ENCODE peak calls at places on chromosomes 1 and 21, in four cellular contexts. V is astrocyte of the cerebellum, H is adipocyte, U is heart left ventricle. D is an unnamed sample.

GRCh38 chr1:25167269-25168192 is 64.8 kb downstream of the SYF2 start:
- DNase-seq in V (no peak), H (no peak), U (no peak), D (no peak)

GRCh38 chr1:55334797-55335196 is 119.6 kb upstream of the USP24 start:
- DNase-seq in V (no peak), H (no peak), U (no peak), D (no peak)

GRCh38 chr1:153032677-153033308 is 1.8 kb downstream of the SPRR1B start:
- DNase-seq in V (no peak), H (peak), U (no peak), D (peak)

GRCh38 chr1:166915941-166916340 is 39.9 kb upstream of the TADA1 start:
- DNase-seq in V (peak), H (no peak), U (no peak), D (peak)

GRCh38 chr1:86933562-86934377 is 19.3 kb downstream of the HS2ST1 start:
- DNase-seq in V (no peak), H (no peak), U (no peak), D (no peak)

GRCh38 chr1:18965206-18966173 is 9.0 kb upstream of the IFFO2 start:
- DNase-seq in V (no peak), H (peak), U (no peak), D (no peak)

GRCh38 chr1:205041998-205042910 is 758 bp upstream of the CNTN2 start:
- DNase-seq in V (no peak), H (no peak), U (no peak), D (no peak)

GRCh38 chr1:181551249-181551648 is 67.9 kb downstream of the CACNA1E start:
- DNase-seq in V (no peak), H (no peak), U (no peak), D (no peak)

GRCh38 chr1:215054266-215054665 is 28.3 kb upstream of the KCNK2 start:
- DNase-seq in V (no peak), H (no peak), U (no peak), D (no peak)

GRCh38 chr1:86154581-86155060 is 2.0 kb downstream of the COL24A1 start:
- DNase-seq in V (no peak), H (peak), U (no peak), D (no peak)

GRCh38 chr1:207045466-207045865 is 5.5 kb downstream of the YOD1 start:
- DNase-seq in V (no peak), H (peak), U (no peak), D (no peak)

GRCh38 chr1:27517907-27518718 is 28.1 kb upstream of the WASF2 start:
- DNase-seq in V (no peak), H (no peak), U (no peak), D (no peak)

GRCh38 chr1:93980320-93980744 is 71.1 kb upstream of the GCLM start:
- DNase-seq in V (no peak), H (peak), U (no peak), D (no peak)

DNA sequence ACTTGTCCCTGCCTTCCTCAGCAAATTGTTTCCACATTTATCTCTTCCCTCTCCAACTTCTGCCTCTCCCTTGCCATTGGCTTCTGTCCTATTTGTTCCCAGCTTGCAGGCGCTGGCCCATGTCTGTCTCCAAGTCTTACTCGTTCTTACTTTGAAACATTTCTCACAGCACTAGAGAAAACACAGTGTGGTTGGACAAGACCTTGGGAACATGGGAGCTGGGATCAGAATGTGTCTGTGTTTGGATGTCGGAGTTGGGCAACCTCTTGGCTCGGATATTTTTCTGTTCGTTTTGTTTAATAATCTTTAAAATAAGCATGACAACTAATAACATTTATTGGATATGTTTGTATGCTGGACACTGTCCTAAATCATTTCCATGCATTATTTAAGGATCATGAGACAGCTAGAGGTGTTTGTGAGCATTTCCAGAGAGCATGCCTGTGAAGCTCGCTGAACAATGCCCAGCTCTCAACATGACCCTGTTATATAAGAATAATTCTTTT is 5.9 kb upstream of the BRWD1 start:
- DNase-seq in V (no peak), H (peak), U (peak), D (no peak)
- H3K4me3 ChIP-seq in V (no peak), H (peak), U (no peak), D (no peak)

DNA sequence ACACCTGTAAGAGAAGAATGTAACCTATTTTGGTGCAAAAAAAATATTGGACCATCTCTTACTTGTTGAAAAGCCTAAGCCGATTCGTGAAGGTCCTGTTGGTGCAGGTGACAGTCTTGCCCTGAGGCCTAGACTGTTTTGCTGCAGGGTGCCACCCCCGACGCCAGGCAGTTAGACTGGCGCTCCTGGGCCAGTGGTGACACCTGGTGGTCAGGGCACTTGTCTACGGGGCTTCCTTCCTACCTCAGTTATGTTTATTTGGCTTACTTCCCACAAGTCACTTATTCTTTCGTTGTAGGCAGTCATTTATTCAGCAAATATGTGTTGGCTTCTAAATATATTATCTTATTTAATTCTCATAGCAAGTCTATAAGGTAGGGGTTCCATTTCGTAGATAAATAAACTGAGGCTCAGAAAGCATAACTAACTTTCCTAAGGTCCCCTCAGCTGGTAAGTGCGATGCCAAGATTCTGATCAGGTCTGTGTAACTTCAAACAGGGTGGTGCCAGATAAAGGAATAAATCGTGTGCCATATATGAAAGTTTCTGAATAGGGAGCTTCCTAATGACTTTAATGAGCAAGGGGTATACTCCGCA is 1.9 kb downstream of the EEIG2 start:
- DNase-seq in V (no peak), H (no peak), U (peak), D (no peak)
- H3K4me3 ChIP-seq in V (no peak), H (no peak), U (no peak), D (no peak)

GRCh38 chr1:109712321-109712864 is 342 bp downstream of the GSTM5 start:
- DNase-seq in V (no peak), H (no peak), U (no peak), D (no peak)
- H3K4me3 ChIP-seq in V (peak), H (peak), U (no peak), D (peak)

GRCh38 chr1:145991799-145992412 is 4.5 kb downstream of the TXNIP start:
- DNase-seq in V (no peak), H (peak), U (no peak), D (peak)

GRCh38 chr1:145994391-145995120 is 1.8 kb downstream of the TXNIP start:
- DNase-seq in V (no peak), H (no peak), U (peak), D (no peak)

GRCh38 chr1:145993618-145994390 is 2.6 kb downstream of the TXNIP start:
- DNase-seq in V (no peak), H (no peak), U (no peak), D (no peak)

GRCh38 chr1:145992958-145993617 is 3.3 kb downstream of the TXNIP start:
- DNase-seq in V (no peak), H (no peak), U (no peak), D (no peak)

DNA sequence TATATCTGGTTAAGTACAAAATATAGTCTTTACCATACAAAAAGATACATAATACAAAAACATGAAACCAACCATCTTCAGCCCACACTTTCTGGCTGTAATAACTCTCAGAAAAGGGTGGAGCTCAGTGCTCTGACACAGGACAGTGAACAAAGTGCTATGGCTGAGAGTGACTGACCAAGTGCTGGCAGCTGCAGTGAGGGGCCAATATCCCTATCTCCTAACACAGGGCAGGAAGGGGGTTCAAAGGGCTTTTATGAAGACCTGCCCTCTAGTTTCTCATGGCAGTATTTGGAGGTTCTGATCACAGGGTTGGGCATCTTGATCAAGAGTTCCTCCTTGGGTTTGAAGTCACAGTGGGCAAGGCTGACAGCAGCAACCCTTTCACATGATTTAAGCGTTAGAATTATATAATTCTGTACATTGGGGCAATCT is 3.9 kb downstream of the TXNIP start:
- DNase-seq in V (no peak), H (no peak), U (no peak), D (no peak)
- H3K4me3 ChIP-seq in V (peak), H (peak), U (peak), D (peak)

GRCh38 chr1:36769886-36770830 is 264.2 kb downstream of the GRIK3 start:
- DNase-seq in V (no peak), H (no peak), U (no peak), D (no peak)
- H3K4me3 ChIP-seq in V (no peak), H (no peak), U (no peak), D (no peak)

GRCh38 chr1:11579506-11579905 is 74.7 kb downstream of the FBXO2 start:
- DNase-seq in V (no peak), H (no peak), U (no peak), D (no peak)
- H3K4me3 ChIP-seq in V (no peak), H (no peak), U (no peak), D (no peak)

DNA sequence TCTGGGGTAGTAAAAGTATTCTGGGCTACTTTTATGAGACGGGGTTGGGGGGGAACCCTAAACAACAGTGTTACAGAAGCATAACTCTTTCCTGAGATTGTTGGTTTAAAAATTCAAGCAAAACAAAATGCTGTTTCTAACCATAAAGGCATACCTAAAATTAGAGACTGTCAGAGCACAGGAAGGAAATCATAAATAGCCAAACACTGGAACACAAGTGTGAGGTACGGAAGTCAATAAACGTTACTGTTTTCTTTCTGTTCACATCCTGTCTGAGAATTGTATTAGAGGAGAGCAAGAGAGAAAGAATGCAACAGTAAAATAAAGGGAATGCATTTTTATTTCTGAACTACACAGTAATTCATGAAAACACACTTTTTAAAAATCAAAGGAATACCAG is 42.8 kb upstream of the IL12RB2 start:
- DNase-seq in V (no peak), H (no peak), U (no peak), D (no peak)
- H3K4me3 ChIP-seq in V (no peak), H (no peak), U (no peak), D (no peak)

GRCh38 chr1:156436319-156437043 is 64.1 kb downstream of the MEF2D start:
- DNase-seq in V (no peak), H (no peak), U (no peak), D (no peak)
- H3K4me3 ChIP-seq in V (peak), H (no peak), U (peak), D (no peak)

GRCh38 chr1:154410185-154410827 is 5.2 kb downstream of the IL6R start:
- DNase-seq in V (no peak), H (no peak), U (no peak), D (no peak)

GRCh38 chr1:154405762-154406571 is 824 bp downstream of the IL6R start:
- DNase-seq in V (no peak), H (peak), U (peak), D (no peak)

GRCh38 chr1:154406572-154406879 is 1.4 kb downstream of the IL6R start:
- DNase-seq in V (no peak), H (no peak), U (no peak), D (no peak)

GRCh38 chr1:154407021-154407865 is 2.1 kb downstream of the IL6R start:
- DNase-seq in V (no peak), H (no peak), U (no peak), D (no peak)

GRCh38 chr1:154407866-154408777 is 3.0 kb downstream of the IL6R start:
- DNase-seq in V (no peak), H (peak), U (no peak), D (no peak)
- H3K4me3 ChIP-seq in V (no peak), H (peak), U (no peak), D (no peak)

D was measured in skeletal muscle cell.